ENCODE peak calls at places on chromosomes 7 and 10, in eight cellular contexts. P, R, S, U, K, E, D and I are unnamed samples.

GRCh38 chr7:5638994-5639393 is 142.5 kb downstream of the RNF216 start:
- DNase-seq in E (no peak), K (peak), S (no peak), U (no peak), P (no peak), R (no peak), D (no peak), I (no peak)

GRCh38 chr7:132077986-132078385 is 498.3 kb downstream of the PLXNA4 start:
- DNase-seq in U (no peak), P (no peak), E (no peak), S (no peak), R (peak), D (no peak), K (peak), I (no peak)

GRCh38 chr7:127389321-127389720 is 3.2 kb downstream of the ZNF800 start:
- DNase-seq in E (no peak), R (no peak), K (no peak), S (no peak), P (no peak), U (no peak), D (no peak), I (no peak)

GRCh38 chr7:80372415-80372814 is 139.4 kb downstream of the GNAT3 start:
- DNase-seq in K (peak), R (no peak), S (no peak), U (no peak), E (no peak), D (no peak), P (no peak), I (no peak)

GRCh38 chr7:142188159-142188558 is 69.7 kb downstream of the PRSS58 start:
- DNase-seq in R (peak), K (no peak), U (no peak), E (no peak), D (no peak), S (no peak), P (no peak), I (no peak)

GRCh38 chr10:100109670-100110069 is 28.0 kb upstream of the CPN1 start:
- DNase-seq in K (no peak), U (no peak), R (peak), E (no peak), D (no peak), S (no peak), P (no peak), I (no peak)

GRCh38 chr10:73850863-73851461 is 23.4 kb downstream of the CAMK2G start:
- DNase-seq in E (no peak), S (peak), U (peak), D (no peak), R (no peak), P (peak), K (peak), I (no peak)

GRCh38 chr7:1290262-1291039 is 57.8 kb downstream of the UNCX start:
- DNase-seq in D (peak), K (peak), R (no peak), S (no peak), P (peak), E (peak), U (peak), I (no peak)

GRCh38 chr10:47013469-47014169 is 102.4 kb downstream of the PTPN20 start:
- DNase-seq in P (peak), D (no peak), E (no peak), K (peak), S (peak), R (no peak), U (no peak), I (no peak)

GRCh38 chr7:138308116-138308515 is 151.9 kb upstream of the TRIM24 start:
- DNase-seq in P (no peak), S (no peak), U (no peak), R (no peak), K (no peak), D (no peak), E (no peak), I (no peak)

GRCh38 chr10:110324201-110324804 is 19.6 kb upstream of the SMNDC1 start:
- DNase-seq in U (no peak), K (no peak), R (no peak), S (no peak), E (no peak), P (no peak), D (peak), I (no peak)

GRCh38 chr7:116433246-116433645 is 66.3 kb upstream of the CAV2 start:
- DNase-seq in D (no peak), S (no peak), R (no peak), P (no peak), K (peak), E (no peak), U (no peak), I (no peak)

GRCh38 chr7:101718747-101719260 is 89.7 kb upstream of the MYL10 start:
- DNase-seq in D (no peak), K (no peak), P (no peak), U (no peak), R (no peak), E (no peak), S (no peak), I (no peak)

GRCh38 chr10:118595064-118595420 is 406 bp downstream of the PRLHR start:
- DNase-seq in S (no peak), U (no peak), K (no peak), D (no peak), P (no peak), R (no peak), E (no peak), I (no peak)

GRCh38 chr10:28179490-28180099 is 123.3 kb downstream of the MPP7 start:
- DNase-seq in R (peak), S (no peak), K (peak), U (no peak), E (peak), P (no peak), D (peak), I (peak)

GRCh38 chr10:3067859-3068179 is 471 bp downstream of the PFKP start:
- DNase-seq in E (no peak), K (no peak), U (no peak), S (no peak), D (no peak), P (no peak), R (no peak), I (peak)

GRCh38 chr10:99382181-99382580 is 48.2 kb downstream of the GOT1 start:
- DNase-seq in D (no peak), U (no peak), P (no peak), R (peak), K (peak), S (no peak), E (no peak), I (no peak)

GRCh38 chr7:18475488-18475887 is 20.1 kb upstream of the HDAC9 start:
- DNase-seq in S (no peak), U (no peak), E (no peak), D (no peak), K (no peak), P (no peak), R (no peak), I (no peak)

GRCh38 chr10:43873717-43874116 is 225.0 kb upstream of the ZNF32 start:
- DNase-seq in S (no peak), U (no peak), K (no peak), P (no peak), D (no peak), R (no peak), E (no peak), I (no peak)

GRCh38 chr10:7756360-7756992 is 31.3 kb downstream of the KIN start:
- DNase-seq in E (no peak), R (peak), U (no peak), P (no peak), K (peak), D (peak), S (no peak), I (peak)

GRCh38 chr7:69395072-69395714 is 203.1 kb upstream of the AUTS2 start:
- DNase-seq in K (peak), U (peak), D (no peak), P (no peak), R (no peak), S (no peak), E (no peak), I (no peak)

GRCh38 chr10:43315096-43315495 is 48.2 kb upstream of the RASGEF1A start:
- DNase-seq in K (no peak), E (no peak), P (no peak), S (no peak), D (no peak), R (no peak), U (no peak), I (no peak)

GRCh38 chr7:120320218-120320961 is 47.4 kb downstream of the KCND2 start:
- DNase-seq in S (no peak), R (no peak), K (no peak), U (no peak), P (no peak), D (no peak), E (no peak), I (no peak)

GRCh38 chr10:37701781-37702493 is 155.5 kb downstream of the ZNF248 start:
- DNase-seq in S (no peak), E (no peak), D (no peak), P (no peak), K (no peak), U (no peak), R (no peak), I (no peak)

DNA sequence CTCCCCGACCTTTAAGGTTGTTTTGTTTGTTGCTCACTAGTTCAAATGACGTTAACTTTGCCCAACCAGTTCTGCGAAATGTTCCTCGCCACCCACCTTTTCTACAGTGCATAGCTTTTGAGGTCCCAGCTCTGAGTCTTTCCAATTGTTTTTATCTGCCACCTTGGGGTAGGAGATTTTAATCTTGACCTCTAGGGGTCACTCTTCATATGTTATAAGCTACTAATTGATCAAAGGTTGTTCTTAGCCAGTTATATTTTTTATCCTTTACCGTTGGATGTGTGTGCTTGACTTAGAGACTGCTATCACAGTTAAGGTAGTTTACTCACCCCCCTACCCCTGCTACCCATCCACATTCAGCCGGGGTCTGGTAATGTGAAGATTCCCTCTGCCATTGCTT is 372.4 kb downstream of the SUGCT start:
- DNase-seq in P (no peak), S (no peak), K (no peak), U (no peak), D (peak), E (no peak), R (peak), I (peak)
- TF ChIP-seq CTCF in P (peak), S (no peak), K (no peak), U (peak), D (peak), E (no peak), R (peak), I (peak)

DNA sequence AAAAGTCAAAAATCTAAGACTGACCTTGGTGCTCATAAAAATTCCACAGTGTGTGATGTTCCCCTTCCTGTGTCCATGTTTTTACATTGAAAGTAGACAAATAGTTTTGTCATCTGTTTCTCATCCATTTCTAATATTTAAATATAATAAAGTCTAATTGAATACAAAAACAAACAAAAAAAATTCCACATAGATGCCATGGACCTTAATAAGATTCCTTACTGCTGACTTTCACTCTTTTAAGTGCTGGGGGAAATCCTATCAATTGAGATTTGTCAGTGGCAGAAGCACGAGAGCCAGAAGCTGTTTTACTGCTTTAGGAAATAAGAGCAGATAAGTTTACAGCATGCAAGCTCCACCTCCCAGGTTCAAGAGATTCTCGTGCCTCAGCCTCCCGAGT is 310.0 kb downstream of the ABCA13 start:
- DNase-seq in K (no peak), U (no peak), P (no peak), D (peak), R (no peak), E (no peak), S (no peak), I (no peak)
- TF ChIP-seq CTCF in K (no peak), U (no peak), P (no peak), D (no peak), R (no peak), E (no peak), S (no peak), I (no peak)

GRCh38 chr10:50419091-50419490 is 167.8 kb upstream of the ASAH2 start:
- DNase-seq in R (no peak), U (no peak), P (no peak), D (no peak), E (no peak), K (peak), S (no peak), I (no peak)

GRCh38 chr10:50419756-50420155 is 168.4 kb upstream of the ASAH2 start:
- DNase-seq in P (no peak), K (no peak), D (no peak), E (no peak), S (no peak), U (no peak), R (no peak), I (no peak)

GRCh38 chr10:50417486-50417905 is 166.2 kb upstream of the ASAH2 start:
- DNase-seq in E (no peak), S (no peak), U (no peak), D (no peak), P (no peak), R (no peak), K (peak), I (peak)

GRCh38 chr10:50416885-50417284 is 165.6 kb upstream of the ASAH2 start:
- DNase-seq in P (no peak), E (no peak), D (no peak), K (no peak), U (no peak), R (no peak), S (no peak), I (peak)

GRCh38 chr10:50417906-50418697 is 166.8 kb upstream of the ASAH2 start:
- DNase-seq in K (peak), E (peak), R (no peak), U (peak), S (peak), D (peak), P (peak), I (peak)
- TF ChIP-seq CTCF in K (peak), E (no peak), R (no peak), U (no peak), S (no peak), D (no peak), P (peak), I (no peak)

DNA sequence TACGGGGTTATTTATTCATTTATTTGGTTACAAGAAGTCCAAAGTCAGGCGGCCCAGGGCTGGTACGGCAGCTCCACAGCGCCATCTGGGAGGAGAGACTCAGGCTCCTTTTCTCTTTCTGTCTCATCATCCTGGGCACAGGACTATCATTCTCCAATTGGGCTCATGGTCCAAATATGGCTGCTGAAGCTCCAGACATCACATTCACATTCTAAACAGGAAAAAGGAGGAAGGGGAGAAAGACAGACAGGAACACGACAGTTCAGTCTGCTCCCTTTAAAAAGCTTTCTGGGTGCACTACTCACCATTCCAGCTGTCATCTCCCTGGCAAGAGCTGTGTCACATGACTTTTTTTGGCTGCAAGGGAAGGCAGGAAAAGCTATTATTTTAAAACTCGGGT is 74.4 kb upstream of the PDZD8 start:
- DNase-seq in D (peak), U (no peak), E (no peak), S (no peak), P (no peak), K (no peak), R (no peak), I (no peak)
- TF ChIP-seq CTCF in D (peak), U (no peak), E (no peak), S (no peak), P (peak), K (peak), R (peak), I (no peak)

GRCh38 chr7:45663167-45663921 is 89.2 kb downstream of the ADCY1 start:
- DNase-seq in K (peak), D (peak), P (no peak), U (no peak), R (no peak), E (peak), S (no peak), I (peak)
- TF ChIP-seq CTCF in K (peak), D (peak), P (peak), U (peak), R (peak), E (peak), S (no peak), I (no peak)

GRCh38 chr7:99036531-99037175 is 107.3 kb downstream of the SMURF1 start:
- DNase-seq in R (no peak), U (peak), S (no peak), P (no peak), K (peak), D (peak), E (no peak), I (no peak)
- TF ChIP-seq CTCF in R (peak), U (peak), S (no peak), P (peak), K (peak), D (peak), E (peak), I (no peak)